ENCODE peak calls at places on chromosomes 4 and X, in four cellular contexts. R, E, H and Z are unnamed samples.

GRCh38 chr4:23923141-23923540 is 33.3 kb upstream of the PPARGC1A start:
- DNase-seq in R (no peak), E (no peak), H (no peak), Z (no peak)

GRCh38 chr4:60805500-60806313 is 394.4 kb upstream of the ADGRL3 start:
- DNase-seq in R (peak; percentile 44), E (no peak), H (no peak), Z (no peak)

GRCh38 chr4:135371137-135371536 is 1169.5 kb upstream of the PABPC4L start:
- DNase-seq in R (no peak), E (no peak), H (no peak), Z (no peak)

GRCh38 chr4:110484767-110485166 is 8.8 kb downstream of the ENPEP start:
- DNase-seq in R (peak; percentile 93), E (no peak), H (no peak), Z (no peak)

GRCh38 chrX:133668225-133668931 is 253.1 kb upstream of the GPC4 start:
- DNase-seq in R (no peak), E (no peak), H (no peak), Z (no peak)

GRCh38 chr4:138522366-138522765 is 280.2 kb upstream of the SLC7A11 start:
- DNase-seq in R (peak; percentile 29), E (no peak), H (no peak), Z (no peak)

GRCh38 chr4:140875751-140876389 is 119.7 kb upstream of the TBC1D9 start:
- DNase-seq in R (no peak), E (no peak), H (no peak), Z (no peak)

GRCh38 chr4:152853293-152853692 is 73.5 kb downstream of the ARFIP1 start:
- DNase-seq in R (no peak), E (no peak), H (no peak), Z (no peak)

GRCh38 chr4:152264106-152264505 is 271.8 kb downstream of the FBXW7 start:
- DNase-seq in R (no peak), E (no peak), H (no peak), Z (no peak)

GRCh38 chrX:31423575-31424284 is 351.9 kb upstream of the FTHL17 start:
- DNase-seq in R (peak; percentile 78), E (peak; percentile 14), H (no peak), Z (peak; percentile 17)

GRCh38 chr4:122826000-122826595 is 533 bp upstream of the FGF2 start:
- DNase-seq in R (no peak), E (no peak), H (no peak), Z (no peak)

GRCh38 chr4:80029364-80029763 is 43.7 kb downstream of the ANTXR2 start:
- DNase-seq in R (no peak), E (no peak), H (no peak), Z (no peak)

GRCh38 chrX:69154051-69154450 is 11.2 kb downstream of the PJA1 start:
- DNase-seq in R (no peak), E (no peak), H (no peak), Z (no peak)

GRCh38 chrX:69627744-69628143 is 11.8 kb downstream of the EDA start:
- DNase-seq in R (no peak), E (no peak), H (no peak), Z (no peak)

GRCh38 chr4:8260656-8261111 is 8.9 kb upstream of the HTRA3 start:
- DNase-seq in R (peak; percentile 95), E (peak; percentile 70), H (no peak), Z (no peak)
- H3K27ac ChIP-seq in R (peak overlapping the region; percentile 54), E (peak overlapping the region; percentile 8), H (no peak overlapping the region), Z (no peak overlapping the region)

DNA sequence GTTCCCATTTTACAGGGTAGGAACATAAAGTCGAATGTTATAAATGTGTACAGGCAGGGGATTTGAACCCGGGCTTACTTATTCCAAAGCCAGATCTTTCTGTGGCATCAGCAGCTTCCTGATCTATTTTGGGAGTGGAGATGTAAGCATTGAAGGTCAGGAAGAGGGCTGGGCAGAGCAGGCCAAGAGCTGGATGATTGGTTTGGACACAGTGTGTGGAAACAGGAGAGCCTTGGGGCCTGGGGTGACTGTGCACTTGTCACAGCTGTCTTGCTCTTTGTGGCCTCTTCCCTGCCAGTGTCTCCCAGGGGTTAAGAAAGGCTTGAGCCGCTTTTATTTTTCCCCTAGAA is 127.9 kb upstream of the ENPP6 start:
- DNase-seq in R (peak; percentile 55), E (no peak), H (no peak), Z (peak; percentile 58)
- H3K4me1 ChIP-seq in R (peaks cover 5% of the 10 kb centered on the region), E (peaks cover 8% of the 10 kb centered on the region), H (no peaks in the 10 kb centered on the region), Z (peaks cover 69% of the 10 kb centered on the region)

GRCh38 chr4:133464311-133464710 is 315.2 kb downstream of the PCDH10 start:
- DNase-seq in R (no peak), E (no peak), H (no peak), Z (no peak)

GRCh38 chr4:133465022-133465421 is 315.9 kb downstream of the PCDH10 start:
- DNase-seq in R (no peak), E (no peak), H (no peak), Z (no peak)

GRCh38 chr4:133467290-133467947 is 318.3 kb downstream of the PCDH10 start:
- DNase-seq in R (no peak), E (no peak), H (no peak), Z (no peak)
- H3K4me3 ChIP-seq in R (no peak overlapping the region), E (no peak overlapping the region), H (no peak overlapping the region), Z (no peak overlapping the region)

DNA sequence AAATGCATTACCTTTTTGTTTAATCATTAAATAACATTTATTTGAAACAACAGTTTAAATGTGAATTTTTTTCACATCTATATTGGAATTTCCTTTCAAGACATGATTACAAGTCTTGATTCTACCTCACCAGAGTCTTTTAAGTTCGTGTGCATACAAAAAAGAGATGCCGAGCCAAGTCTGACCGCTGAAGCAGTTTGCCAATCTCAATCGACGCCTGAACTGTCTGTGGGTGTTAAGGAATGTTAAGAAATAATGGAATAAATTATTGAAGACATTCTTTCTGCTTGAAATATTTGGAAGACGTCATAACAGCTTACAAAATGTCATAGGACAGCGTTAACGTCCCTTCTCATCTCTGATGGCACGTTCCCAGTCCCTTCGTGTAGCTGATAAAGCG is 27.9 kb upstream of the TNIP3 start:
- DNase-seq in R (no peak), E (no peak), H (no peak), Z (no peak)
- H3K27ac ChIP-seq in R (no peak overlapping the region), E (no peak overlapping the region), H (no peak overlapping the region), Z (no peak overlapping the region)

DNA sequence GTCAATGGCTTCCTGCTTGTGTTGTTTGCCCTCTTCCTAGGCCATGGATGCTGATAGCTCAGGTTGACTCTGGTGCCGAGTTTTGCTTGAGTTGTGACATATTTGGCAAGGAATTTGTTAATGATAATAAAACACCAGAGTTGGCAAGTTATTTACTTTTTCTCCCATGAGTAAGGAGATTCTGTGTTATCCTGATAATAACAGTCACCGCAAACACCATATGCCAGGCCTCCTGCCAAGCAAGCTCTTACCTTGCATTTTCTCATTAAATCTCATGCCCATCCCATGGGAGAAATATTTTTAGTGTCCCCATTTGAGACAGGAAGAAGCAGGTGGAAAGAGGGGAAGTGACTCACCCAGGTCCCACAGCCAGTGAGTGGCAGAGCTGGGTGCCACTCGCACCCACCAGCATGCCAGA is 67.4 kb upstream of the CLCN4 start:
- DNase-seq in R (no peak), E (no peak), H (no peak), Z (no peak)
- H3K4me1 ChIP-seq in R (peaks cover 4% of the 10 kb centered on the region), E (no peaks in the 10 kb centered on the region), H (no peaks in the 10 kb centered on the region), Z (peaks cover 47% of the 10 kb centered on the region)